ENCODE peak calls at places on chromosomes 5 and 9, in five cellular contexts. One of them, this sample, is unnamed.
A peak's percentile ranks its signal among the peaks of the same experiment; 100 is the strongest.

GRCh38 chr5:124343451-124343867 is 403.0 kb downstream of the ZNF608 start:
- DNase-seq in sigmoid colon: no peak
- DNase-seq in AG08396: peak; percentile 78
- DNase-seq in GM10248: no peak
- DNase-seq in renal cortical epithelial cell: peak; percentile 96
- DNase-seq in this sample: no peak

GRCh38 chr5:96709152-96709821 is 47.1 kb downstream of the CAST start:
- DNase-seq in renal cortical epithelial cell: peak; percentile 76
- DNase-seq in AG08396: peak; percentile 51
- DNase-seq in GM10248: no peak
- DNase-seq in sigmoid colon: no peak
- DNase-seq in this sample: no peak

GRCh38 chr5:160837749-160838593 is 14.0 kb downstream of the ATP10B start:
- DNase-seq in sigmoid colon: no peak
- DNase-seq in AG08396: no peak
- DNase-seq in renal cortical epithelial cell: peak; percentile 54
- DNase-seq in GM10248: no peak
- DNase-seq in this sample: no peak

GRCh38 chr9:129282308-129283211 is 104.5 kb upstream of the IER5L start:
- DNase-seq in AG08396: no peak
- DNase-seq in GM10248: no peak
- DNase-seq in renal cortical epithelial cell: peak; percentile 36
- DNase-seq in sigmoid colon: peak; percentile 61
- DNase-seq in this sample: no peak

GRCh38 chr9:93577940-93578682 is 1.7 kb downstream of the PHF2 start:
- DNase-seq in AG08396: no peak
- DNase-seq in renal cortical epithelial cell: no peak
- DNase-seq in GM10248: no peak
- DNase-seq in sigmoid colon: no peak
- DNase-seq in this sample: no peak

GRCh38 chr5:37834542-37835399 is 5.1 kb downstream of the GDNF start:
- DNase-seq in renal cortical epithelial cell: no peak
- DNase-seq in sigmoid colon: peak; percentile 74
- DNase-seq in GM10248: peak; percentile 20
- DNase-seq in AG08396: no peak
- DNase-seq in this sample: no peak

GRCh38 chr5:118548761-118549160 is 439.6 kb downstream of the DTWD2 start:
- DNase-seq in renal cortical epithelial cell: peak; percentile 73
- DNase-seq in GM10248: no peak
- DNase-seq in AG08396: peak; percentile 11
- DNase-seq in sigmoid colon: no peak
- DNase-seq in this sample: no peak

GRCh38 chr5:7673658-7674057 is 177.3 kb downstream of the CFAP90 start:
- DNase-seq in renal cortical epithelial cell: no peak
- DNase-seq in AG08396: no peak
- DNase-seq in sigmoid colon: no peak
- DNase-seq in GM10248: no peak
- DNase-seq in this sample: no peak

GRCh38 chr5:150016537-150016936 is 16.0 kb downstream of the HMGXB3 start:
- DNase-seq in GM10248: no peak
- DNase-seq in AG08396: no peak
- DNase-seq in renal cortical epithelial cell: no peak
- DNase-seq in sigmoid colon: no peak
- DNase-seq in this sample: no peak

GRCh38 chr9:9746826-9747225 is 866.0 kb downstream of the PTPRD start:
- DNase-seq in renal cortical epithelial cell: peak; percentile 77
- DNase-seq in AG08396: no peak
- DNase-seq in sigmoid colon: no peak
- DNase-seq in GM10248: no peak
- DNase-seq in this sample: no peak

GRCh38 chr9:21579209-21579608 is 97.1 kb upstream of the IFNE start:
- DNase-seq in sigmoid colon: no peak
- DNase-seq in AG08396: no peak
- DNase-seq in renal cortical epithelial cell: peak; percentile 66
- DNase-seq in GM10248: no peak
- DNase-seq in this sample: no peak

GRCh38 chr5:176901260-176902101 is 2.3 kb upstream of the HK3 start:
- DNase-seq in GM10248: peak; percentile 60
- DNase-seq in sigmoid colon: peak; percentile 43
- DNase-seq in renal cortical epithelial cell: peak; percentile 72
- DNase-seq in AG08396: no peak
- DNase-seq in this sample: peak; percentile 65

GRCh38 chr5:7396169-7397004 is 449 bp downstream of the ADCY2 start:
- DNase-seq in AG08396: peak; percentile 40
- DNase-seq in sigmoid colon: no peak
- DNase-seq in GM10248: no peak
- DNase-seq in renal cortical epithelial cell: no peak
- DNase-seq in this sample: no peak

GRCh38 chr5:171750316-171750788 is 35.3 kb upstream of the SMIM23 start:
- DNase-seq in sigmoid colon: no peak
- DNase-seq in GM10248: no peak
- DNase-seq in AG08396: peak; percentile 29
- DNase-seq in renal cortical epithelial cell: no peak
- DNase-seq in this sample: no peak

GRCh38 chr5:31361906-31362900 is 168.7 kb downstream of the CDH6 start:
- DNase-seq in sigmoid colon: no peak
- DNase-seq in AG08396: no peak
- DNase-seq in renal cortical epithelial cell: no peak
- DNase-seq in GM10248: no peak
- DNase-seq in this sample: no peak

GRCh38 chr9:14662060-14662453 is 31.2 kb downstream of the ZDHHC21 start:
- DNase-seq in sigmoid colon: no peak
- DNase-seq in AG08396: no peak
- DNase-seq in GM10248: no peak
- DNase-seq in renal cortical epithelial cell: no peak
- DNase-seq in this sample: no peak

GRCh38 chr9:124788542-124789217 is 11.7 kb downstream of the OLFML2A start:
- DNase-seq in AG08396: no peak
- DNase-seq in sigmoid colon: peak; percentile 30
- DNase-seq in renal cortical epithelial cell: no peak
- DNase-seq in GM10248: no peak
- DNase-seq in this sample: no peak

GRCh38 chr5:151239237-151239861 is 13.6 kb upstream of the GM2A start:
- DNase-seq in AG08396: peak; percentile 87
- DNase-seq in renal cortical epithelial cell: peak; percentile 32
- DNase-seq in sigmoid colon: peak; percentile 93
- DNase-seq in GM10248: peak; percentile 73
- DNase-seq in this sample: peak; percentile 86

GRCh38 chr5:17440766-17441165 is 57.3 kb upstream of the TAF11L2 start:
- DNase-seq in sigmoid colon: no peak
- DNase-seq in GM10248: no peak
- DNase-seq in renal cortical epithelial cell: no peak
- DNase-seq in AG08396: no peak
- DNase-seq in this sample: no peak

GRCh38 chr5:313265-313664 is 8.2 kb upstream of the AHRR start:
- DNase-seq in AG08396: peak; percentile 57
- DNase-seq in GM10248: no peak
- DNase-seq in renal cortical epithelial cell: no peak
- DNase-seq in sigmoid colon: no peak
- DNase-seq in this sample: no peak

GRCh38 chr9:132099741-132100407 is 20.2 kb upstream of the MED27 start:
- DNase-seq in renal cortical epithelial cell: no peak
- DNase-seq in AG08396: no peak
- DNase-seq in GM10248: no peak
- DNase-seq in sigmoid colon: no peak
- DNase-seq in this sample: no peak

GRCh38 chr5:84191296-84191695 is 193.4 kb downstream of the EDIL3 start:
- DNase-seq in AG08396: no peak
- DNase-seq in GM10248: no peak
- DNase-seq in sigmoid colon: no peak
- DNase-seq in renal cortical epithelial cell: no peak
- DNase-seq in this sample: no peak

GRCh38 chr9:97506264-97506663 is 4.8 kb downstream of the TMOD1 start:
- DNase-seq in sigmoid colon: no peak
- DNase-seq in AG08396: no peak
- DNase-seq in renal cortical epithelial cell: no peak
- DNase-seq in GM10248: no peak
- DNase-seq in this sample: no peak

GRCh38 chr9:108854641-108855528 is 901 bp downstream of the ACTL7B start:
- DNase-seq in sigmoid colon: no peak
- DNase-seq in AG08396: no peak
- DNase-seq in GM10248: no peak
- DNase-seq in renal cortical epithelial cell: no peak
- DNase-seq in this sample: no peak

GRCh38 chr5:80481019-80481893 is 6.6 kb upstream of the FAM151B start:
- DNase-seq in sigmoid colon: no peak
- DNase-seq in renal cortical epithelial cell: peak; percentile 64
- DNase-seq in AG08396: peak; percentile 65
- DNase-seq in GM10248: peak; percentile 55
- DNase-seq in this sample: peak; percentile 76

GRCh38 chr5:91240175-91240574 is 142.9 kb downstream of the ARRDC3 start:
- DNase-seq in GM10248: no peak
- DNase-seq in AG08396: no peak
- DNase-seq in sigmoid colon: no peak
- DNase-seq in renal cortical epithelial cell: peak; percentile 66
- DNase-seq in this sample: no peak

GRCh38 chr9:108444400-108445358 is 411.1 kb downstream of the ACTL7B start:
- DNase-seq in GM10248: no peak
- DNase-seq in renal cortical epithelial cell: peak; percentile 73
- DNase-seq in sigmoid colon: peak; percentile 62
- DNase-seq in AG08396: peak; percentile 66
- DNase-seq in this sample: no peak

GRCh38 chr5:8953016-8953415 is 592.9 kb downstream of the SEMA5A start:
- DNase-seq in AG08396: no peak
- DNase-seq in sigmoid colon: no peak
- DNase-seq in GM10248: no peak
- DNase-seq in renal cortical epithelial cell: no peak
- DNase-seq in this sample: peak; percentile 53

GRCh38 chr9:74037274-74037673 is 459.9 kb upstream of the RORB start:
- DNase-seq in GM10248: no peak
- DNase-seq in sigmoid colon: no peak
- DNase-seq in AG08396: no peak
- DNase-seq in renal cortical epithelial cell: no peak
- DNase-seq in this sample: no peak

GRCh38 chr5:115321309-115321708 is 24.9 kb upstream of the CCDC112 start:
- DNase-seq in GM10248: no peak
- DNase-seq in renal cortical epithelial cell: peak; percentile 45
- DNase-seq in AG08396: no peak
- DNase-seq in sigmoid colon: no peak
- DNase-seq in this sample: no peak

GRCh38 chr9:265209-265900 is 50.7 kb downstream of the DOCK8 start:
- DNase-seq in GM10248: no peak
- DNase-seq in renal cortical epithelial cell: peak; percentile 60
- DNase-seq in AG08396: no peak
- DNase-seq in sigmoid colon: no peak
- DNase-seq in this sample: no peak

GRCh38 chr5:61168951-61169350 is 6.7 kb upstream of the SMIM15 start:
- DNase-seq in GM10248: no peak
- DNase-seq in renal cortical epithelial cell: no peak
- DNase-seq in sigmoid colon: no peak
- DNase-seq in AG08396: no peak
- DNase-seq in this sample: no peak

GRCh38 chr9:133050781-133051180 is 11.0 kb upstream of the CEL start:
- DNase-seq in AG08396: no peak
- DNase-seq in GM10248: no peak
- DNase-seq in renal cortical epithelial cell: no peak
- DNase-seq in sigmoid colon: no peak
- DNase-seq in this sample: no peak

GRCh38 chr5:135213034-135213386 is 179.0 kb upstream of the PITX1 start:
- DNase-seq in GM10248: no peak
- DNase-seq in sigmoid colon: no peak
- DNase-seq in renal cortical epithelial cell: no peak
- DNase-seq in AG08396: no peak
- DNase-seq in this sample: no peak

GRCh38 chr9:96418920-96419690 is 935 bp upstream of the ZNF367 start:
- DNase-seq in renal cortical epithelial cell: peak; percentile 63
- DNase-seq in GM10248: peak; percentile 68
- DNase-seq in sigmoid colon: peak; percentile 82
- DNase-seq in AG08396: peak; percentile 72
- DNase-seq in this sample: peak; percentile 88

GRCh38 chr9:134624119-134624826 is 17.3 kb upstream of the COL5A1 start:
- DNase-seq in sigmoid colon: peak; percentile 62
- DNase-seq in AG08396: no peak
- DNase-seq in GM10248: no peak
- DNase-seq in renal cortical epithelial cell: no peak
- DNase-seq in this sample: no peak

GRCh38 chr9:127490831-127491230 is 39.5 kb downstream of the LRSAM1 start:
- DNase-seq in AG08396: no peak
- DNase-seq in renal cortical epithelial cell: no peak
- DNase-seq in sigmoid colon: no peak
- DNase-seq in GM10248: no peak
- DNase-seq in this sample: no peak

GRCh38 chr9:114902773-114903589 is 27.4 kb downstream of the TNFSF8 start:
- DNase-seq in renal cortical epithelial cell: no peak
- DNase-seq in AG08396: no peak
- DNase-seq in GM10248: no peak
- DNase-seq in sigmoid colon: no peak
- DNase-seq in this sample: no peak

This sample was measured in GM12865.